ENCODE peak calls at places on chromosomes 6 and 20, in ten cellular contexts. L is stimulated activated CD8-positive, alpha-beta memory T cell treated with anti-CD3 and anti-CD28 coated beads, Interleukin-4, amount 100 ng/mL, for 1 hour; R is Right ventricle myocardium superior; V is MV-4-11; O is NCI-H1105; Q is transverse colon; J is Calu3; Y is iris pigment epithelial cell; A is H7; M is ecto neural progenitor cell. T is an unnamed sample.

GRCh38 chr6:43193929-43194328 is 11.9 kb downstream of the CUL9 start:
- DNase-seq in A (no peak), O (no peak), R (no peak), Y (no peak), Q (no peak), J (no peak), M (peak; percentile 22), L (no peak), V (no peak), T (no peak)

GRCh38 chr6:492816-493414 is 101.4 kb downstream of the IRF4 start:
- DNase-seq in M (no peak), J (no peak), Y (no peak), O (no peak), R (no peak), A (no peak), V (no peak), L (no peak), Q (no peak), T (no peak)

GRCh38 chr6:29294499-29294914 is 7.0 kb upstream of the OR14J1 start:
- DNase-seq in Y (no peak), J (peak; percentile 47), L (no peak), M (no peak), R (no peak), Q (no peak), V (no peak), A (no peak), O (no peak), T (no peak)

GRCh38 chr6:48570656-48571055 is 459.7 kb upstream of the PTCHD4 start:
- DNase-seq in J (no peak), L (no peak), Y (no peak), M (no peak), O (no peak), Q (no peak), V (no peak), A (no peak), R (no peak), T (no peak)

GRCh38 chr6:3347237-3347636 is 88.5 kb downstream of the PSMG4 start:
- DNase-seq in M (no peak), A (no peak), Q (no peak), V (no peak), Y (no peak), J (no peak), L (no peak), O (no peak), R (no peak), T (no peak)

GRCh38 chr20:8583209-8584106 is 451.4 kb downstream of the PLCB1 start:
- DNase-seq in Q (peak; percentile 13), Y (peak; percentile 81), J (peak; percentile 1), L (no peak), R (no peak), M (no peak), O (no peak), A (no peak), V (no peak), T (no peak)

GRCh38 chr6:136811261-136811660 is 11.1 kb upstream of the PEX7 start:
- DNase-seq in Y (peak; percentile 54), O (no peak), V (no peak), Q (no peak), A (no peak), J (no peak), M (no peak), R (no peak), L (no peak), T (no peak)

GRCh38 chr6:16413399-16413798 is 175.0 kb downstream of the GMPR start:
- DNase-seq in Q (no peak), L (no peak), R (no peak), O (no peak), J (no peak), V (no peak), Y (no peak), A (no peak), M (no peak), T (no peak)

GRCh38 chr6:116459927-116460326 is 1.2 kb upstream of the CALHM6 start:
- DNase-seq in O (no peak), A (no peak), M (no peak), Q (no peak), V (no peak), L (no peak), Y (no peak), R (no peak), J (no peak), T (no peak)

GRCh38 chr20:58372836-58373235 is 16.2 kb upstream of the VAPB start:
- DNase-seq in O (no peak), A (peak; percentile 58), J (no peak), L (no peak), R (no peak), M (peak; percentile 56), V (no peak), Y (peak; percentile 8), Q (no peak), T (no peak)

GRCh38 chr6:90288404-90288803 is 8.2 kb downstream of the BACH2 start:
- DNase-seq in Q (no peak), O (no peak), V (peak; percentile 19), A (no peak), L (no peak), Y (peak; percentile 74), M (no peak), J (no peak), R (no peak), T (no peak)

GRCh38 chr20:33444797-33445560 is 1.4 kb upstream of the SNTA1 start:
- DNase-seq in Y (no peak), O (no peak), R (no peak), V (peak; percentile 2), M (no peak), J (peak; percentile 61), Q (peak; percentile 23), L (no peak), A (no peak), T (no peak)

GRCh38 chr20:53226788-53227187 is 254.6 kb downstream of the TSHZ2 start:
- DNase-seq in R (no peak), M (no peak), J (no peak), V (peak; percentile 5), Y (no peak), Q (no peak), L (no peak), O (no peak), A (no peak), T (no peak)

GRCh38 chr6:137811121-137811911 is 55.7 kb upstream of the TNFAIP3 start:
- DNase-seq in R (peak; percentile 64), Q (peak; percentile 82), Y (peak; percentile 95), A (no peak), L (peak; percentile 54), M (no peak), J (peak; percentile 74), O (no peak), V (peak; percentile 77), T (no peak)

GRCh38 chr6:93494057-93494456 is 74.7 kb upstream of the EPHA7 start:
- DNase-seq in V (no peak), R (no peak), J (no peak), M (no peak), O (no peak), Q (no peak), L (no peak), Y (no peak), A (no peak), T (no peak)

GRCh38 chr6:165718486-165718885 is 55.4 kb upstream of the PDE10A start:
- DNase-seq in Y (peak; percentile 24), J (no peak), O (no peak), A (no peak), Q (no peak), L (no peak), V (no peak), R (no peak), M (no peak), T (no peak)

GRCh38 chr20:2697768-2698167 is 5.2 kb downstream of the EBF4 start:
- DNase-seq in J (no peak), A (peak; percentile 30), Y (no peak), O (no peak), L (no peak), R (no peak), Q (no peak), V (no peak), M (peak; percentile 35), T (peak; percentile 81)

T was measured in osteocyte.